ENCODE peak calls at places on chromosome 1, in five cellular contexts. I is HCT116, G is stomach, A is HL-60, W is esophagus muscularis mucosa. S is an unnamed sample.

GRCh38 chr1:177898377-177898648 is 71.5 kb downstream of the SEC16B start:
- DNase-seq in W (no peak), G (no peak), I (no peak), A (no peak), S (no peak)

GRCh38 chr1:211323156-211324063 is 3.2 kb upstream of the TRAF5 start:
- DNase-seq in I (no peak), A (peak; percentile 56), G (peak; percentile 70), W (no peak), S (no peak)

GRCh38 chr1:224205438-224205840 is 22.4 kb downstream of the DEGS1 start:
- DNase-seq in W (no peak), G (no peak), A (peak; percentile 52), I (no peak), S (no peak)

GRCh38 chr1:81695741-81696140 is 105.0 kb upstream of the ADGRL2 start:
- DNase-seq in A (no peak), I (no peak), W (no peak), G (no peak), S (no peak)

GRCh38 chr1:94017155-94017829 is 103.7 kb downstream of the ABCA4 start:
- DNase-seq in W (no peak), I (no peak), A (peak; percentile 42), G (no peak), S (no peak)

GRCh38 chr1:53693773-53694717 is 44.9 kb downstream of the GLIS1 start:
- DNase-seq in G (no peak), A (no peak), I (no peak), W (no peak), S (no peak)

GRCh38 chr1:55318111-55318817 is 103.1 kb upstream of the USP24 start:
- DNase-seq in A (no peak), G (no peak), W (no peak), I (no peak), S (peak; percentile 34)

GRCh38 chr1:192633533-192634258 is 2.3 kb upstream of the RGS13 start:
- DNase-seq in G (no peak), W (no peak), I (peak; percentile 4), A (no peak), S (no peak)

GRCh38 chr1:47708658-47709301 is 270.9 kb downstream of the FOXD2 start:
- DNase-seq in G (no peak), A (no peak), W (no peak), I (no peak), S (no peak)

GRCh38 chr1:63112155-63112914 is 210.0 kb upstream of the FOXD3 start:
- DNase-seq in I (no peak), A (no peak), W (no peak), G (no peak), S (no peak)

GRCh38 chr1:190634134-190634533 is 156.5 kb upstream of the BRINP3 start:
- DNase-seq in I (no peak), G (no peak), A (no peak), W (no peak), S (no peak)

GRCh38 chr1:24199291-24199900 is 12.3 kb upstream of the IFNLR1 start:
- DNase-seq in A (peak; percentile 67), W (no peak), G (peak; percentile 68), I (peak; percentile 54), S (no peak)

GRCh38 chr1:200625381-200625824 is 4.9 kb upstream of the KIF14 start:
- DNase-seq in I (no peak), A (no peak), G (no peak), W (no peak), S (no peak)

GRCh38 chr1:224430511-224431113 is 4.0 kb downstream of the WDR26 start:
- DNase-seq in G (no peak), W (no peak), I (no peak), A (peak; percentile 72), S (no peak)

GRCh38 chr1:238789916-238790667 is 596.3 kb upstream of the CHRM3 start:
- DNase-seq in A (no peak), W (no peak), I (no peak), G (no peak), S (no peak)

GRCh38 chr1:29983366-29983765 is 740.0 kb downstream of the MATN1 start:
- DNase-seq in I (no peak), A (no peak), G (no peak), W (peak; percentile 70), S (peak; percentile 44)

GRCh38 chr1:210222288-210223006 is 10.1 kb upstream of the SERTAD4 start:
- DNase-seq in G (peak; percentile 65), W (peak; percentile 75), I (no peak), A (no peak), S (no peak)

GRCh38 chr1:98677288-98677687 is 15.8 kb downstream of the SNX7 start:
- DNase-seq in G (peak; percentile 38), W (no peak), I (no peak), A (no peak), S (no peak)

GRCh38 chr1:56911539-56911938 is 54.3 kb downstream of the C8B start:
- DNase-seq in I (no peak), A (no peak), W (no peak), G (no peak), S (no peak)

GRCh38 chr1:15418811-15419515 is 9.3 kb downstream of the EFHD2 start:
- DNase-seq in I (no peak), A (no peak), G (peak; percentile 86), W (no peak), S (no peak)

DNA sequence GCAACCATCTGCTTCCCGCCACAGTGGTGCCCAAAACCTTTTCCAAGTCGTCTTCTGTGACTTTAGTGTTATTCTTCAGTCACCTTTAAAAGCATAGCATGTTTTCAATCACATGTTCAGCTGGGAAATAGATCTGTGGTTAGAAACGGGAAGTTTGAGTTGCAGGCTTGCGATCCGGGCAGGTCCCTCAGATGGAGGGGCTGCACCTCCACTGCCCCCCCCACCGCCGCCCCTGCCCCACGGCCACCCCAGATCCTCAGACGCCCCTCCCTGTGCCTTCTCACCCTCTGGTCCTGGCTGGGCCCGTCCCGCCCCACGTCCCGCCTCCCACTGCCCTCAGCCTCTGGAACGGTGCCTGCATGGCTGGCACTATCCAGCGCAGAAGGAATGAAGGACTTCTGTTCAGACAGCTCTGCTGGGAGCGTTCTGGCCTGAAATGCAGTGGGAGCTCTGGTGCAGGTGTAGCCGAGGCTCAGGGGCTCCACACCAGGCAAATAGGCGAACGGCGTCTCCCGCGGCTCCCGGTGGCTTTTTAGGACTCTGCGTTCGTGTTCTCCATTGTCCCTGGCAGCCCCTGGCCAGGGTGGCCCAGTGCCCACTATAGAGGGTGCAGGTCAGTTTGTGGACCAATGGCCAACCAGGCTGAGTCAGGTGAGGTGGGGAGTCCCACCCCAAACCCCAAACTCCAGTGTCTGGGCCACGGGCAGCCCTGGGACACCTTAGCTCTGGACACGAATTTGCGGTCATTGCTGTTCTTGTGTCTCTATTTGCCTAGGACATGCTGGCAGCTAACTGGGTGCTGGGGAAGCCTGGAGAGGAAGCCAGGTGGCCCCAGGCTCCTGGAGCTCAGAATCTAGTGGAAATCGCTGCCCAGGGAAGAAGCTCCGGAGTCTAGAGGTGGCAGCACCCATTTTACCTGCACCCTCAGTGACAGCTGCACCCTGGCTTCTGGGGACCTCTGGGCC is 67.1 kb downstream of the FAAP20 start:
- DNase-seq in W (no peak), A (peak; percentile 62), I (no peak), G (no peak), S (no peak)
- H3K27ac ChIP-seq in W (no peak overlapping the region), A (peak overlapping the region; percentile 47), I (no peak overlapping the region), G (peak overlapping the region; percentile 24), S (no peak overlapping the region)

GRCh38 chr1:207500306-207500705 is 4.3 kb downstream of the CR1 start:
- DNase-seq in I (no peak), W (no peak), G (no peak), A (no peak), S (no peak)

GRCh38 chr1:207502726-207503125 is 6.8 kb downstream of the CR1 start:
- DNase-seq in A (no peak), I (no peak), W (no peak), G (no peak), S (no peak)

GRCh38 chr1:207497951-207498350 is 2.0 kb downstream of the CR1 start:
- DNase-seq in W (no peak), G (no peak), I (no peak), A (peak; percentile 61), S (no peak)

GRCh38 chr1:207495816-207496792 is at the start of gene CR1:
- DNase-seq in G (peak; percentile 31), A (peak; percentile 76), W (no peak), I (no peak), S (no peak)

GRCh38 chr1:207499573-207499972 is 3.6 kb downstream of the CR1 start:
- DNase-seq in W (no peak), A (peak; percentile 71), G (peak; percentile 81), I (peak; percentile 59), S (no peak)
- TF ChIP-seq CTCF in W (peak; percentile 52), A (peak; percentile 58), G (peak; percentile 70), I (peak; percentile 62), S (peak; percentile 43)

GRCh38 chr1:233080286-233080685 is 129.9 kb downstream of the NTPCR start:
- DNase-seq in A (no peak), I (no peak), W (no peak), G (no peak), S (no peak)
- TF ChIP-seq POLR2AphosphoS5 in A (no peak), I (no peak), W (no peak), G (no peak), S (no peak)

GRCh38 chr1:2865000-2865399 is 63.5 kb upstream of the TTC34 start:
- DNase-seq in W (no peak), A (no peak), G (no peak), I (no peak), S (no peak)

GRCh38 chr1:2867087-2867425 is 65.6 kb upstream of the TTC34 start:
- DNase-seq in G (no peak), A (no peak), W (no peak), I (no peak), S (no peak)

GRCh38 chr1:2867861-2868260 is 66.4 kb upstream of the TTC34 start:
- DNase-seq in W (no peak), A (no peak), I (no peak), G (no peak), S (no peak)

GRCh38 chr1:2865571-2866414 is 64.3 kb upstream of the TTC34 start:
- DNase-seq in A (no peak), G (no peak), W (no peak), I (no peak), S (no peak)

GRCh38 chr1:2866415-2867086 is 65.1 kb upstream of the TTC34 start:
- DNase-seq in I (no peak), A (no peak), W (no peak), G (no peak), S (no peak)
- H3K27ac ChIP-seq in I (no peak overlapping the region), A (no peak overlapping the region), W (no peak overlapping the region), G (no peak overlapping the region), S (no peak overlapping the region)

GRCh38 chr1:26761217-26761616 is 26.5 kb upstream of the PIGV start:
- DNase-seq in W (no peak), A (no peak), G (no peak), I (no peak), S (no peak)
- TF ChIP-seq CTCF in W (no peak), A (peak; percentile 7), G (no peak), I (peak; percentile 35), S (no peak)

DNA sequence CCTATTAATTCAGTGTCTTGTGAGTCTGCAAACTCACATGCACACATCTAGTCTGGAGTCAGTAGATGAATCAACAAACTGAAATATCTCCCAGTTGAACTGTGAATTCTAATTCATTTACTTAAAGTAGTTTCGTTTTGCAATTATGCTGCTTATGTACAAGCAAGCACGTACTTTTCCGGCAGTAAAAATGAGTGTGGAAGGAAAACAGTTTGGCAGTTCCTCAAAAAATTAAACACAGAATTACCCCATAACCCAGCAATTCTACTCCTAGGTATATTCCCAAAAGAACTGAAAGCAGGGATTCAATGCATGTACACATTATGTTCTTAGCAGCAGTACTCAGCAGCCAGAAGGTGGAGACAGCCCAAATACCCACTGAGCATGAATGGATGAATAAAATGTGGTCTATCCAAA is 49.3 kb downstream of the GNB1 start:
- DNase-seq in A (no peak), W (no peak), I (no peak), G (no peak), S (no peak)
- TF ChIP-seq POLR2AphosphoS5 in A (no peak), W (no peak), I (no peak), G (no peak), S (no peak)